ENCODE peak calls at places on chromosome 3, in four cellular contexts. B, N, J and U are unnamed samples.

GRCh38 chr3:174937488-174937887 is 78.4 kb downstream of the NAALADL2 start:
- DNase-seq in B (no peak), J (no peak), N (no peak), U (no peak)

GRCh38 chr3:54339608-54340007 is 217.3 kb downstream of the CACNA2D3 start:
- DNase-seq in B (no peak), J (no peak), N (no peak), U (no peak)

GRCh38 chr3:134357914-134358811 is 16.1 kb downstream of the AMOTL2 start:
- DNase-seq in B (peak; percentile 60), J (no peak), N (peak; percentile 87), U (peak; percentile 93)

GRCh38 chr3:156382458-156383346 is 172.2 kb downstream of the SSR3 start:
- DNase-seq in J (no peak), B (no peak), N (peak; percentile 24), U (no peak)

GRCh38 chr3:185400340-185400667 is 37.4 kb downstream of the MAP3K13 start:
- DNase-seq in J (no peak), B (no peak), N (no peak), U (no peak)

GRCh38 chr3:142894493-142894892 is 5.6 kb upstream of the PCOLCE2 start:
- DNase-seq in B (no peak), N (no peak), J (no peak), U (no peak)

GRCh38 chr3:61200255-61200654 is 51.0 kb downstream of the FHIT start:
- DNase-seq in N (no peak), B (no peak), J (no peak), U (no peak)

GRCh38 chr3:82144811-82145210 is 383.4 kb upstream of the GBE1 start:
- DNase-seq in N (no peak), B (no peak), J (no peak), U (no peak)

GRCh38 chr3:57948782-57949242 is 59.4 kb upstream of the FLNB start:
- DNase-seq in N (peak; percentile 96), B (no peak), J (no peak), U (peak; percentile 47)

GRCh38 chr3:159904455-159904854 is 84.2 kb upstream of the IL12A start:
- DNase-seq in B (no peak), J (no peak), N (no peak), U (no peak)

GRCh38 chr3:136545664-136546266 is 206.4 kb downstream of the STAG1 start:
- DNase-seq in J (no peak), B (no peak), N (no peak), U (no peak)

DNA sequence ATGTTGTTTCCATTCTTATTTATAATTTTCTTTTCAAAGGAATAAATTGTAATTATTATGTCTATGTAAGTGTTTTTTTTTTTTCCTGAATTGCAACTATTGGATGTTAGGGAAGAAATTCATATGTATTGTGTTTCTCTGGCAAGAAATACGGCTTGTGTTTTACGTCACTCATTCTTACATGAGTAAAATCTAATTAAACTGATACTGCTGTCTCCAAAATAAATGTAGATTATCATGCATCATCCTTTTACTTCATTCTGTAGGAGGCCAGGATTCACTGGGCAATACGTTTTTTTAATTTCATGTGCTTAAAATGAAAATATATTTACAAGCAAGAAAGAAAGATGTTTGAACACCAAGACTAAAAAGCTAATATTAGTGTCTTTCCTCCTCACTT is 590.8 kb downstream of the OTOL1 start:
- DNase-seq in J (no peak), N (no peak), B (no peak), U (no peak)
- TF ChIP-seq SUZ12 in J (no peak), N (no peak), B (no peak), U (no peak)

DNA sequence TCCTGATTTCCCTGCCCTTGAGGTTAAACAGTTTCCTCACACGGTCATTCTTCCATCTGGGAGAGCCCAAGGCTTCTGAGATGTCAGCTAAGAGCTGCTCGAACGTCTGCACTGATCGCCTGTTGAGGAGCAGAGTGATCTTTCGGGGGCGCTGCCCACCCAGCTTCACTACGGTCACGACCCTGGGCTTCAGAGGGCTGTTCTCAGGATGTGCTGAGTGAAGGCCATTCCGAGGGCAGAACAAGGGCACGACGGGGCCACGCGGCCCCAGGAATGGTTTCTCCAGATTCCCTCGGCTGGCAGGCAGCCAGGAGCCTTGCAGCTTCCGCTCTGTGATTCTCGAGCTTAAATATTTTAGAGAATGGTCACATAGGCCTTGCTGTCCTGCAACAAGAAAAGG is 25.7 kb downstream of the DCLK3 start:
- DNase-seq in J (no peak), B (no peak), N (no peak), U (no peak)
- H3K9me3 ChIP-seq in J (no peaks in the 10 kb centered on the region), B (no peaks in the 10 kb centered on the region), N (no peaks in the 10 kb centered on the region), U (no peaks in the 10 kb centered on the region)

DNA sequence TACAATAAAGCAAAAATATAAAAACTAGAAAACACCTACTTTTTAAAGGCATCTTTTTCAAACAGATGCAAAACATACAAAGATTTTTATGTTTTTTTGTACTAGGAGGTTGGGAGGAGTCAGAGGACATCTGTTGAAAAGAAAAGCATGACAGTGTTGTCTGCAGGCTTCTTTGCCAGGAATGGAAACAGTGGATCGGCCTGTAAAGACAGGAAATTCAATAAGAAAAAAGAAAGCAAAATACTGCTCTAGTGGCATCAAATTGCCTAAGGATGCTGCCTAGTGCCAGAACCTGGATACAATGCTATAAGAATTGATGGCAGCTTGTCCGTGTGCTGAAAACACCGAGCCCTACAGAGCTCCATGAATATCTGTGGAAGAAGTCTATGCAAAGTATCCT is 69.9 kb downstream of the TBC1D5 start:
- DNase-seq in J (no peak), N (no peak), B (no peak), U (no peak)
- TF ChIP-seq SUZ12 in J (no peak), N (no peak), B (no peak), U (no peak)

GRCh38 chr3:33699275-33699674 is 18.8 kb downstream of the CLASP2 start:
- DNase-seq in B (no peak), N (no peak), J (no peak), U (no peak)

GRCh38 chr3:33706056-33706455 is 12.0 kb downstream of the CLASP2 start:
- DNase-seq in J (no peak), B (no peak), N (no peak), U (no peak)

GRCh38 chr3:33704891-33705290 is 13.2 kb downstream of the CLASP2 start:
- DNase-seq in N (no peak), J (no peak), B (no peak), U (no peak)
- H3K9me3 ChIP-seq in N (peaks cover 8% of the 10 kb centered on the region), J (peaks cover 15% of the 10 kb centered on the region), B (peaks cover 17% of the 10 kb centered on the region), U (peaks cover 60% of the 10 kb centered on the region)

GRCh38 chr3:13880811-13881156 is 913 bp upstream of the WNT7A start:
- DNase-seq in N (no peak), B (no peak), J (no peak), U (no peak)

GRCh38 chr3:13883681-13884080 is 3.8 kb upstream of the WNT7A start:
- DNase-seq in J (no peak), B (no peak), N (no peak), U (no peak)

GRCh38 chr3:13879946-13880810 is at the start of gene WNT7A:
- DNase-seq in J (no peak), N (no peak), B (no peak), U (no peak)

GRCh38 chr3:13882876-13883275 is 3.0 kb upstream of the WNT7A start:
- DNase-seq in N (no peak), B (no peak), J (no peak), U (no peak)

DNA sequence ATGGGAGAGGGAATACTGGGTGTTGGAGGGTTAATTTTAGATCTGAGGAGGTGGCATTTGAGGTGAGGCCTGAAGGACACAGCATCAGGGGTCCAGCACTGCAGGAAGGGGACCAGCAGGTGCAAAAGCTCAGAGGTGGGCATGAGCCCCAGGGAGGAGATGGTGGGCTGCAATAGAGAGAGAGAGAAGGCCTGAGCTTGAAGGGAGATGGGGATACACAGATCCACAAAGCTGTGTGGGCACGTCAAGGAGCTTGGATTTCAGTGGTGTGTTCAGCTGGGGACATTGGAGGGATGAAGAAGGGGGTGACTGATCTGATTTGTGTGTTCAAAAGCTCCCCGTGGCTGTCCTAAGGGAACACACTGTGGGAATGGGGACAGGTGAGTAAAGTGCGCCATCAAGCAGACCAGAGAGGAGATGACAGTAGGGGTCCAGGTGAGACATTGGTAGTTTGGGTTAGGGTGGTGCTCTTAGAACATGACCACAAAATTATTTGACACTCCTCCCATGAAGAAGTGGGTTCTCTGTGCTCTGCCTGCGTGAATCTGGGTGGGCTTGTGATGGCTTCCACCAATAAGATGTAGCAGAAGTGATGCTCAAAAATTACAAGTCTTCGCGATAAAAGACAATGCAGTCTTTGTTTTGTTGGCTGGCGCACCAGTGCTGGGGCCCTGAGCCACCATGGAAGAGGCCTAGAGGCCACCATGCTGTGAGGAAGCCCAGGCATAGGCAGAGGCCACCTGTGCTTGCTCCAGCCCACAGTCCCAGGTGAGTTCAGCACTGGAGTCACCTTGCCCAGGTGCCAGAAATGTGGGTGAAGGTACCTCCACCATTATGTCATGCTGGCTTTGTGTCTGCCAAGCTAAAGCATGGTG is 1.9 kb upstream of the WNT7A start:
- DNase-seq in B (no peak), J (no peak), N (no peak), U (no peak)
- TF ChIP-seq SUZ12 in B (no peak), J (no peak), N (no peak), U (no peak)

DNA sequence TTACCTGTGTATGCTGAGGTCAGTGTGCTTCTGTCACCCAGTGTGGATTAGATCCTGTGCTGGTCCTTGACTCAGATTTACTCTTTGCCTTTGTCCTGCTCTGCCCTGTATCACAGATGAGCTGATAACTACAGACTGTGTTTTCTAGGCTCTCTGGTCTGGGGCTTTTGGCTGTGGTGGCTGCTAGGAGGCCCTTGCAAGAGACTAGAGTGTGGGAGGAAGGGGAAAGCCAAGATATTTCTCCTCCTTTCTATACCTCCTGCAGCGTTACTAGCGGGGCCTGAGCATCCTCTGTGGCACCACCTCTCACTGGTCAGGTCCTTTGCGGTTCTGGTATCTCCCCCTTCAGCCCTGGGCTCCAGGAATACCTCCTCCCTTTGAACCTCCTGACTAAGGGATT is 282.3 kb upstream of the TBC1D5 start:
- DNase-seq in B (no peak), J (no peak), N (no peak), U (no peak)
- H3K9me3 ChIP-seq in B (no peaks in the 10 kb centered on the region), J (no peaks in the 10 kb centered on the region), N (no peaks in the 10 kb centered on the region), U (no peaks in the 10 kb centered on the region)

GRCh38 chr3:11238057-11238456 is 34.1 kb upstream of the ATG7 start:
- DNase-seq in J (no peak), B (no peak), N (no peak), U (no peak)
- TF ChIP-seq SUZ12 in J (no peak), B (no peak), N (no peak), U (no peak)

DNA sequence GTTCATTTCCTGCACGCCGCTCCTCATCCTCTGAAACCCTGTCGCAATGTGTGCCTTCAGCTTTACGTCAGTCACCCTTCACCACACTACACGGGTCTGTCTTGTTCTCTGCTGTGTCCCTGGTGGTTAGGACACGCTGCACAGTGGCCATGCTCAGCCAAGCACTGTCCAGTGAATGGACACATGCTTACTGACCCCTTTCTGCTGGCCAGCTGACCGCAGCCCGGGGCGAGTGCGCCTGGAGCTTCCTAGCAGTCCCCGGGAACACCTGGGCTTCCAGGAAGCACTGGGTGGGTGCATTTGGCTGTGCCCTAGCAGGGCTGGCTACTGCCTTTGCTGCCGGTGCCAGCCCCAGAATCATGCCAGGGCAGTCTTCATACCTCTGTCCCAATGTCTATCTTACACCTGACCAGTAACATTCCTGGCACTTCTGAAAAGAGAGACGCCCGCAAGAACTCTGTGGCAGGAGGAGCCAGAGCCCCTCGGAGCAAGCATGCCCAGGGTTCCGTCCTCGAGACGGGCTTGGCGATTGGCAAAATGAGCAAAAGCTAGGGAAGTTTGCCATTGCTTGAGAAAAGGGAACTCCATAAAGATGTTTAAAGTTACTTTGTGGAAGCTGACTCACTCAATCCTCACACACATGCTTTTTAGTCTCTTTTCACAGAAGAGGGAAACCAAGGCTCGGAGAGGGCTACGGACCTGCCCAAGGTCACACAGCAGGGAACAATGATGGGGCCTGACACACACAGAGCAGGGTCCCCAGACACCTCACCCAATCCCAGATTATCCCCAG is 15.7 kb upstream of the ZXDC start:
- DNase-seq in B (no peak), N (no peak), J (no peak), U (no peak)
- H3K9me3 ChIP-seq in B (no peaks in the 10 kb centered on the region), N (no peaks in the 10 kb centered on the region), J (no peaks in the 10 kb centered on the region), U (no peaks in the 10 kb centered on the region)